ENCODE peak calls at places on chromosomes 16 and 17, in seven cellular contexts. Z is fibroblast of lung, P is lung, S is A673, J is heart left ventricle, Q is PC-3, T is left ventricle myocardium inferior. B is an unnamed sample.

GRCh38 chr17:38925263-38925995 is at the start of gene LASP1NB:
- DNase-seq in P (no peak), S (no peak), T (no peak), Z (peak; percentile 51), J (no peak), Q (no peak), B (peak; percentile 50)

GRCh38 chr17:10087333-10087732 is 111.1 kb downstream of the GAS7 start:
- DNase-seq in Z (no peak), T (no peak), J (no peak), S (no peak), Q (no peak), P (no peak), B (no peak)

GRCh38 chr17:65027305-65027704 is 29.2 kb downstream of the GNA13 start:
- DNase-seq in Q (peak; percentile 96), Z (peak; percentile 69), J (no peak), P (no peak), S (peak; percentile 69), T (no peak), B (no peak)

GRCh38 chr16:912684-913613 is 57.8 kb downstream of the LMF1 start:
- DNase-seq in S (peak; percentile 23), Z (no peak), Q (no peak), P (no peak), T (no peak), J (no peak), B (no peak)

GRCh38 chr17:61731330-61731729 is 132.0 kb downstream of the BRIP1 start:
- DNase-seq in P (no peak), S (no peak), J (no peak), T (no peak), Z (no peak), Q (no peak), B (no peak)

GRCh38 chr16:13093676-13094075 is 192.3 kb downstream of the SHISA9 start:
- DNase-seq in Q (no peak), Z (no peak), S (no peak), J (no peak), T (no peak), P (no peak), B (no peak)

GRCh38 chr17:4893721-4894560 is 5.4 kb upstream of the C17orf107 start:
- DNase-seq in P (no peak), Q (no peak), J (no peak), S (no peak), Z (no peak), T (no peak), B (no peak)

GRCh38 chr17:27315322-27315721 is 21.4 kb downstream of the WSB1 start:
- DNase-seq in Z (peak; percentile 94), T (peak; percentile 83), J (peak; percentile 84), P (peak; percentile 68), S (peak; percentile 75), Q (no peak), B (peak; percentile 88)

GRCh38 chr16:48999034-48999433 is 282.6 kb downstream of the CBLN1 start:
- DNase-seq in Q (no peak), T (no peak), J (no peak), Z (no peak), S (no peak), P (no peak), B (no peak)

GRCh38 chr16:4419402-4419801 is 3.0 kb upstream of the CORO7 start:
- DNase-seq in T (no peak), J (peak; percentile 3), Z (no peak), P (no peak), S (no peak), Q (no peak), B (no peak)

GRCh38 chr17:50147841-50148225 is 2.6 kb downstream of the PPP1R9B start:
- DNase-seq in T (no peak), Q (no peak), S (no peak), Z (peak; percentile 31), P (no peak), J (no peak), B (no peak)

GRCh38 chr16:27597361-27597760 is 47.4 kb downstream of the KATNIP start:
- DNase-seq in Z (no peak), P (no peak), Q (no peak), T (no peak), S (no peak), J (no peak), B (no peak)

GRCh38 chr16:55056585-55057520 is 126.2 kb downstream of the IRX5 start:
- DNase-seq in P (no peak), Q (no peak), S (peak; percentile 38), J (no peak), T (no peak), Z (no peak), B (no peak)

GRCh38 chr16:66580605-66581209 is 1.4 kb downstream of the CMTM2 start:
- DNase-seq in J (no peak), Z (peak; percentile 85), S (peak; percentile 43), T (no peak), P (no peak), Q (peak; percentile 65), B (no peak)
- H3K4me1 ChIP-seq in J (peaks cover 20% of the 10 kb centered on the region), Z (peaks cover 14% of the 10 kb centered on the region), S (peaks cover 20% of the 10 kb centered on the region), T (peaks cover 32% of the 10 kb centered on the region), P (peaks cover 11% of the 10 kb centered on the region), Q (peaks cover 18% of the 10 kb centered on the region), B (peaks cover 34% of the 10 kb centered on the region)

GRCh38 chr17:7706631-7707354 is 1.8 kb downstream of the EFNB3 start:
- DNase-seq in P (no peak), T (no peak), Z (no peak), J (no peak), S (no peak), Q (no peak), B (no peak)
- H3K27me3 ChIP-seq in P (no peaks in the 10 kb centered on the region), T (peaks cover 98% of the 10 kb centered on the region), Z (peaks cover 29% of the 10 kb centered on the region), J (peaks cover 14% of the 10 kb centered on the region), S (no peaks in the 10 kb centered on the region), Q (no peaks in the 10 kb centered on the region), B (peaks cover 58% of the 10 kb centered on the region)

GRCh38 chr17:7774037-7774659 is 56.6 kb downstream of the DNAH2 start:
- DNase-seq in S (no peak), J (no peak), Q (peak; percentile 76), Z (peak; percentile 83), P (peak; percentile 41), T (no peak), B (no peak)

GRCh38 chr17:7769854-7770253 is 52.3 kb downstream of the DNAH2 start:
- DNase-seq in J (no peak), S (no peak), Z (no peak), T (no peak), Q (peak; percentile 73), P (no peak), B (no peak)

GRCh38 chr17:7780736-7781135 is 53.3 kb upstream of the KDM6B start:
- DNase-seq in Q (no peak), S (no peak), Z (no peak), J (no peak), P (no peak), T (no peak), B (no peak)

GRCh38 chr17:7777017-7777416 is 57.0 kb upstream of the KDM6B start:
- DNase-seq in Q (no peak), S (no peak), T (no peak), J (no peak), Z (no peak), P (no peak), B (no peak)

GRCh38 chr17:7775058-7775457 is 57.5 kb downstream of the DNAH2 start:
- DNase-seq in J (no peak), P (no peak), T (no peak), Q (no peak), S (no peak), Z (no peak), B (no peak)
- H3K36me3 ChIP-seq in J (no peaks in the 10 kb centered on the region), P (no peaks in the 10 kb centered on the region), T (no peaks in the 10 kb centered on the region), Q (no peaks in the 10 kb centered on the region), S (no peaks in the 10 kb centered on the region), Z (no peaks in the 10 kb centered on the region), B (no peaks in the 10 kb centered on the region)

GRCh38 chr16:88762941-88763340 is 22.1 kb downstream of the PIEZO1 start:
- DNase-seq in J (no peak), S (no peak), Q (no peak), Z (no peak), P (no peak), T (no peak), B (no peak)
- H3K4me1 ChIP-seq in J (peaks cover 17% of the 10 kb centered on the region), S (peaks cover 6% of the 10 kb centered on the region), Q (peaks cover 39% of the 10 kb centered on the region), Z (peaks cover 22% of the 10 kb centered on the region), P (peaks cover 48% of the 10 kb centered on the region), T (peaks cover 47% of the 10 kb centered on the region), B (peaks cover 48% of the 10 kb centered on the region)

DNA sequence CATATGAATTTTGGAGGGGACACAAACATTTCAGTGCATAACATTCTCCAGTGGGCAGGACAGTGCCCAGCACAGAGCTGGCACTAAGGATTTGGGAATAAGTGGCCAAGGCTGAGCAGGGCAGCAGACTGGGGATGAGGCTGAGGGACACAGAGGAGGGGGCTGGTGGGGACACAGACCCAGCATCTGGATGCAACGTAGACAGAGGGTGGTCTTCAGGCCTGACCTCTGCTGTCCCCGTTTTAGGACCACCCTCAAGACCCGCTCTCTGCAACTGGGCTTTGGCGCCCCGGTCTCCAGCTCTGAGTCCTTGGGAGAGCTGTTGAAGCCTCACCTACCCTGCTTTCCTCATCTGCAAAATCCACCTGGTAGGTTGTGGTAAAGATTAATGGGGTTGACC is 3.3 kb upstream of the PRSS33 start:
- DNase-seq in Z (no peak), J (peak; percentile 3), P (no peak), T (no peak), S (no peak), Q (no peak), B (no peak)
- H3K27me3 ChIP-seq in Z (peaks cover 28% of the 10 kb centered on the region), J (peaks cover 16% of the 10 kb centered on the region), P (no peaks in the 10 kb centered on the region), T (peaks cover 69% of the 10 kb centered on the region), S (peaks cover 66% of the 10 kb centered on the region), Q (no peaks in the 10 kb centered on the region), B (peaks cover 53% of the 10 kb centered on the region)

DNA sequence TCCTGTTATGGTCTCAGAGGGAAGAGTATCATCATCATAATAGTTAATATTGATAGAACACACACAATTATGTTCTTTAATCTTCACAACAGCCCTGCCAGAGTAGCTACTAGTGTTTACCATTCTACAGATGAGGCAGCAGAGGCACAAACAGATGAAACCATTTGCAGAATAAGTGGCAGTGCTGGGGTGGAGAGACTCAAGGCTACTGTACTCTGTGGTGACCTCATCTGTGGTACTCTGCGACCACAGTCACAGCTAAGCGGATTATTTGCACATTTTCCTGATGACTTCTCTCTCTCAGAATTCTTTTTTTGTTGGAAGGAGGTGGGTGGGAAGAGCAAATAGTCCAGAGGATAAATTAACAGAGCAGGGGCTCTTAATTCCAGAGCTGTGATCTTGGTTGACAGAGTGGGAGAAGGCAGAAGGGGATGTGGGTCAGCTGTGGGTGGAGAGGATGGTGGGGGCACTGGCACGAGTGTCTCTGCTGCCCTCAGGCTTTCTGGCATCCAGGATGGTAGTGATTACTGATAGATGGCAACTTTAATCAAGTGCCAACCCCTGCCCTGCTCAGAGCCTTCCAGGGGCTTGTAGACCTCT is 41.8 kb downstream of the MRM1 start:
- DNase-seq in Q (no peak), J (no peak), T (no peak), S (no peak), P (no peak), Z (no peak), B (no peak)
- H3K36me3 ChIP-seq in Q (no peaks in the 10 kb centered on the region), J (no peaks in the 10 kb centered on the region), T (no peaks in the 10 kb centered on the region), S (no peaks in the 10 kb centered on the region), P (no peaks in the 10 kb centered on the region), Z (no peaks in the 10 kb centered on the region), B (no peaks in the 10 kb centered on the region)

B was measured in heart right ventricle.